ENCODE peak calls at places on chromosomes 13 and 19, in five cellular contexts. D, Z, Q, C and F are unnamed samples. For H3K4me1, the result is how much of the 10 kb centered on the place peaks cover.

GRCh38 chr13:47521895-47522487 is 479.1 kb downstream of the SUCLA2 start:
- DNase-seq in C (no peak), Z (no peak), Q (no peak), D (no peak), F (no peak)

GRCh38 chr13:101915333-101915732 is 462.9 kb downstream of the ITGBL1 start:
- DNase-seq in Q (no peak), Z (no peak), C (no peak), D (no peak), F (no peak)

GRCh38 chr19:14890616-14891379 is 4.9 kb upstream of the OR7A17 start:
- DNase-seq in D (no peak), Z (no peak), Q (peak), C (no peak), F (peak)

GRCh38 chr19:16911046-16911445 is 22.2 kb downstream of the F2RL3 start:
- DNase-seq in Q (no peak), C (no peak), Z (no peak), D (no peak), F (no peak)

GRCh38 chr13:48653074-48654054 is at the start of gene CYSLTR2:
- DNase-seq in Q (no peak), C (no peak), Z (peak), D (no peak), F (no peak)

GRCh38 chr19:15195987-15196682 is 4.7 kb downstream of the NOTCH3 start:
- DNase-seq in D (no peak), C (peak), Z (no peak), Q (peak), F (peak)

GRCh38 chr13:100434010-100434763 is 154.4 kb downstream of the GGACT start:
- DNase-seq in Q (no peak), Z (peak), C (no peak), D (no peak), F (no peak)

GRCh38 chr13:73428137-73428536 is 369.3 kb downstream of the KLF5 start:
- DNase-seq in C (no peak), Q (no peak), Z (peak), D (no peak), F (no peak)

GRCh38 chr19:16141043-16141442 is 2.4 kb upstream of the HSH2D start:
- DNase-seq in D (no peak), Z (no peak), Q (peak), C (no peak), F (no peak)

GRCh38 chr13:79477968-79478367 is 3.0 kb upstream of the NDFIP2 start:
- DNase-seq in Z (no peak), D (peak), Q (no peak), C (no peak), F (no peak)

GRCh38 chr13:38993381-38993780 is 2.8 kb upstream of the STOML3 start:
- DNase-seq in C (no peak), Q (no peak), D (no peak), Z (no peak), F (no peak)

GRCh38 chr19:34096020-34096915 is 76.0 kb upstream of the LSM14A start:
- DNase-seq in Q (no peak), Z (peak), C (no peak), D (no peak), F (no peak)

GRCh38 chr13:83274679-83275078 is 607.6 kb downstream of the SLITRK1 start:
- DNase-seq in Q (no peak), D (no peak), C (no peak), Z (no peak), F (no peak)

GRCh38 chr13:96285729-96286128 is 195.8 kb downstream of the HS6ST3 start:
- DNase-seq in Q (no peak), D (no peak), C (no peak), Z (no peak), F (no peak)

GRCh38 chr13:44523176-44524017 is 52.7 kb downstream of the TSC22D1 start:
- DNase-seq in Q (no peak), D (no peak), C (no peak), Z (peak), F (no peak)

GRCh38 chr19:14366529-14366928 is 14.7 kb upstream of the ADGRE5 start:
- DNase-seq in Q (peak), D (peak), C (peak), Z (peak), F (no peak)

GRCh38 chr19:17448190-17448967 is at the start of gene TMEM221:
- DNase-seq in D (peak), C (no peak), Q (peak), Z (no peak), F (peak)

GRCh38 chr13:20294497-20294896 is 62.4 kb upstream of the GJB6 start:
- DNase-seq in C (no peak), Q (no peak), Z (no peak), D (no peak), F (no peak)

GRCh38 chr13:59447846-59448620 is 715.7 kb downstream of the DIAPH3 start:
- DNase-seq in Q (no peak), Z (peak), D (no peak), C (no peak), F (no peak)

GRCh38 chr19:51702103-51702753 is 9.1 kb downstream of the SPACA6 start:
- DNase-seq in Q (peak), Z (no peak), C (peak), D (peak), F (peak)

GRCh38 chr19:55640043-55640576 is 692 bp upstream of the ZNF580 start:
- DNase-seq in Z (peak), Q (peak), C (peak), D (peak), F (peak)

GRCh38 chr19:55118401-55118991 is 1.1 kb upstream of the PPP1R12C start:
- DNase-seq in Z (no peak), Q (peak), D (peak), C (peak), F (peak)

GRCh38 chr19:33627962-33628839 is 6.4 kb downstream of the CHST8 start:
- DNase-seq in Z (no peak), C (no peak), Q (no peak), D (no peak), F (no peak)

GRCh38 chr19:485583-486236 is 10.6 kb upstream of the MADCAM1 start:
- DNase-seq in Q (no peak), D (peak), C (no peak), Z (peak), F (peak)

GRCh38 chr19:57068921-57069697 is 50.7 kb upstream of the USP29 start:
- DNase-seq in Q (no peak), D (no peak), Z (no peak), C (no peak), F (no peak)

GRCh38 chr13:77333521-77334083 is 6.7 kb upstream of the MYCBP2 start:
- DNase-seq in D (no peak), Q (no peak), C (no peak), Z (no peak), F (no peak)

GRCh38 chr13:113022391-113023216 is 53.6 kb downstream of the MCF2L start:
- DNase-seq in C (no peak), Q (no peak), Z (no peak), D (no peak), F (no peak)

GRCh38 chr13:51252954-51253531 is 30.8 kb downstream of the FAM124A start:
- DNase-seq in Q (no peak), C (no peak), Z (no peak), D (no peak), F (no peak)

GRCh38 chr13:27662738-27663470 is 41.2 kb downstream of the POLR1D start:
- DNase-seq in D (no peak), Q (no peak), C (no peak), Z (no peak), F (no peak)

GRCh38 chr13:27658569-27658968 is 36.9 kb downstream of the POLR1D start:
- DNase-seq in Z (peak), Q (no peak), D (no peak), C (no peak), F (no peak)

GRCh38 chr13:27659466-27659865 is 37.8 kb downstream of the POLR1D start:
- DNase-seq in Q (no peak), Z (no peak), D (no peak), C (no peak), F (no peak)

GRCh38 chr13:27661017-27661416 is 39.3 kb downstream of the POLR1D start:
- DNase-seq in C (no peak), Q (no peak), D (no peak), Z (no peak), F (no peak)

DNA sequence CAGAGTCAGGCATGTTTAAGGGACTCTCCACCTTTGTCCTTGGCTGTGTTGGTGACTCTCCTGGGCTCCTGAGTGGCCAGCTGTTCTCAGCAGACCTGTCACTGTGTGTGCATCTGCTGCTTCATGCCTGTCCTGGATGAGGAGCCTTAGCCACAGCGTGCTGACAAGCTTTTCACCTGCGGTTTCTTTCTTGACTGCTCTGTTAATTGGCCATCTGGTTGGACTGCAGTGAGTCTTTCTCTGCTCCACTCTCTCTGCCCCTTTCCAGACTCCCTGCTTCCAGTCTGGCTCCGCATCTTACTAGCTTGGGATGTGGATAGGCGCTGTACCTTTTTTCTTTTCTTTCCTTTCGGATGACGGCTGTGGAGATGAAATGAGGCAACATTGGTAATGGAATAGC is 38.8 kb downstream of the POLR1D start:
- DNase-seq in Q (no peak), C (no peak), D (no peak), Z (no peak), F (no peak)
- H3K4me1 ChIP-seq in Q (under half), C (under half), D (under half), Z (under half), F (under half)

GRCh38 chr13:99087130-99087953 is 109.5 kb upstream of the DOCK9 start:
- DNase-seq in D (peak), Z (peak), C (peak), Q (peak), F (peak)
- TF ChIP-seq CTCF in D (no peak), Z (no peak), C (no peak), Q (no peak), F (peak)

GRCh38 chr19:48393559-48394330 is at the start of gene GRIN2D:
- DNase-seq in Z (peak), C (no peak), D (no peak), Q (peak), F (no peak)
- H3K4me1 ChIP-seq in Z (under half), C (under half), D (under half), Q (under half), F (under half)

GRCh38 chr13:50078512-50079277 is 63.5 kb downstream of the KCNRG start:
- DNase-seq in Q (no peak), C (no peak), Z (no peak), D (no peak), F (no peak)

GRCh38 chr13:50079278-50080157 is 64.3 kb downstream of the KCNRG start:
- DNase-seq in Q (no peak), C (no peak), Z (no peak), D (no peak), F (no peak)

GRCh38 chr13:50081106-50081898 is 66.1 kb downstream of the KCNRG start:
- DNase-seq in Z (no peak), D (peak), Q (peak), C (peak), F (peak)

GRCh38 chr13:50080856-50081105 is 65.5 kb downstream of the KCNRG start:
- DNase-seq in Q (no peak), D (no peak), C (no peak), Z (no peak), F (no peak)

DNA sequence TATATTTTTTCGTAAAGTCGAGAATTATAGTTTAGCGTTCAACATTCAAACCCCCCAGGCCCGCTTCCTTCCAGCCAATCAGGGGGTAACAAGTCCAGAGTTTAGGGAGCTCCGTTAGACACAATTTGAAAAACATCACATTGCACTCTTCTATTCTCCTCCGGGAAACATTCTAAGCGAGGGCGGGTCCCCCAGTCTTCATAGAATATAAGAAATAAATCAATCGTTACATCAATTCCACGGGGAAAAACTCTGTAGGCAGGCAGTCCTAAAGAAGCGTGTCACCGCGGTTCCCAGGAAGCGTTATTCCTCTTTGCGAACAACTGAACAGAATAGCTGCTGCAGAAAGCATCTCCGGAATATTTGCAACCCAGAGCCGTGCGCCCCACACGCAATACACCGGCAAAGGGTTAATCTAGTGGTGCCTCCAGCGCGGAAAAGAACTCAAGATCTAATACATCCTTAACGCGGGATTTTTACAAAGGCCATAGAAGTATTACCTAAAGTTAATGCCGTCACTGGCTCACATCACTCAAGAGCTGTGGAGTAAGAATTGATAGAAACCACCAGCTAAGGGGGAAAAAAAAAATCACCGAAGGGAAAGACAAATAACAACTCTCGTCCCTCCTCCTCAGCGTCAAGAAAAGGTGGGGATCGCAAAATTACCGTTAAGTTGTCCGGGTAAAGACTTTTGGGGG is 65.1 kb downstream of the KCNRG start:
- DNase-seq in Q (peak), C (no peak), D (no peak), Z (peak), F (peak)
- TF ChIP-seq CTCF in Q (no peak), C (no peak), D (no peak), Z (no peak), F (no peak)

DNA sequence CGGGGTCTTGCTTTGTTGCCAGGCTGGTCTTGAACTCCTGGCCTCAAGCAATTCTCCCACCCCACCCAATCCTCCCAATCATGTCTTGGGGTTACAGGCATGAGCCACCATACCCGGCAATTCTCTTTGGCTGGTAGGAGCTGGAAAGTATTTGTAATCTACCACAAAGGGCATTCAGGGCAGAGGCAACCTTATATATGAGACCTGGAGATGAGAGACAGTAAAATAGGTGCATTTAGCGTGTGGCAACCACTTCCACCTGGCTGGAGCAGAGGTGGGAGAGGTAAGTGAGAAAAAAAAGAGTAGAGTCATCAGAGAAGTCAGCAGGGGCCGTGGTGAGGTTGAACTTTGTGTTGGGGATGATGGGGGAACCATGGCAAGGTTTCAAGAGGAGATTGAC is 36.8 kb downstream of the VAV1 start:
- DNase-seq in Z (no peak), C (no peak), Q (no peak), D (no peak), F (no peak)
- H3K4me1 ChIP-seq in Z (under half), C (under half), Q (under half), D (under half), F (under half)

DNA sequence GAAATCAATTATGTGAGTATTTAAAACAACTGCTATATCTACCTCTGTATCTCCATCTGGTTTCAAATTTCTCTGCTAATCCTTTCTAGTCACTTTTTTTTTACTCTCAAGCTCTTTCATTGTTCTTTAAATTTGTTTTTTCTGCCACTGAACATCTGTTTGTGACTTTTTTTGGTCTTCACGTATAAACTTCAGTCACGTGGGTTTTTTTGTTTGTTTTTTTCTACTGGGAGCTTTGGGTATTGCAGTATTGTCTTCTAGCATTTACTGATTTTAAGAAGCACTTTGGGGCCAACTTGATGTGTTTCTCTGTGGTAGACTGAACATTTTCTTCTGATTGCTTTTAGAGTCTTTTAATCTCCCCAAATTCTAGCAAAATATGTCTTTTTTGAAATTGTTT is 262.6 kb upstream of the RXFP2 start:
- DNase-seq in Z (peak), D (no peak), Q (no peak), C (no peak), F (no peak)
- TF ChIP-seq CTCF in Z (no peak), D (no peak), Q (no peak), C (no peak), F (no peak)

DNA sequence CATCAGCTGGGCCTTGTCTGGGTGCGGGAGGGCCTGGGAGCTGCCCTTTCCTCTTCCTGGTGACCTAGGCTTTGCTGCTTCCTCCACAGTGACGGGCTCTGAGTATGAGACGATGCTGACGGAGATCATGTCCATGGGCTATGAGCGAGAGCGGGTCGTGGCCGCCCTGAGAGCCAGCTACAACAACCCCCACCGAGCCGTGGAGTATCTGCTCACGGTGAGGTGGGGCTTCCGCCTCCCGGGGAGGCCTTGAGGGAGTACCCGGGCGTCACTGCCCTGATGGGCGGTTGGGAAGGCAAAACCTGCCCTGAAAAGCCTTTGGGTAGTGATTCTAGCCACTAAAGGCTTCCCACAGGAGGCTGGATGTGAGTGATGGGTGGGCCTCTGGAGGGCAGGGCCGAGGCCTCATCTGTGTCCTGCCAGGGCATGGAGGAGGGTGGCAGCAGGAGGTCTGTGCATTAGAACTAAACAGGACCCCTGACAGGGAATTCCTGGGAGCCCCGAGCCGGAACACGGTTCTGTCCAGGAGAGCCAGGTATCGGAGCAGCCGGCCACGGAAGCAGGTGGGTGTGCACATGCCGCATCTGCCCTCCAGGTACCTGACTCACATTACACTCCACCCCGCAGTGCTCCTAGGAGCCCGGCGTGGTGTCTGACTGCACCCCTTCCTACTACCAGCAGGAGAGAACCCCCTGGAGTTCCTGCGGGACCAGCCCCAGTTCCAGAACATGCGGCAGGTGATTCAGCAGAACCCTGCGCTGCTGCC is 3.1 kb downstream of the RAD23A start:
- DNase-seq in Z (no peak), D (no peak), Q (no peak), C (no peak), F (no peak)
- H3K4me1 ChIP-seq in Z (under half), D (under half), Q (under half), C (under half), F (under half)

GRCh38 chr19:4370418-4371041 is 27.2 kb downstream of the MPND start:
- DNase-seq in D (no peak), Z (no peak), C (no peak), Q (no peak), F (peak)

GRCh38 chr19:4368128-4368820 is 24.9 kb downstream of the MPND start:
- DNase-seq in Z (no peak), D (no peak), Q (no peak), C (no peak), F (no peak)

GRCh38 chr19:4369109-4369887 is 25.9 kb downstream of the MPND start:
- DNase-seq in D (peak), Q (peak), Z (no peak), C (peak), F (no peak)

GRCh38 chr19:4371209-4371897 is 28.0 kb downstream of the MPND start:
- DNase-seq in C (no peak), D (peak), Q (no peak), Z (no peak), F (peak)

GRCh38 chr19:4369888-4370260 is 26.5 kb downstream of the MPND start:
- DNase-seq in D (peak), C (no peak), Z (no peak), Q (peak), F (peak)
- TF ChIP-seq CTCF in D (peak), C (peak), Z (peak), Q (peak), F (no peak)

GRCh38 chr19:39157997-39158389 is 32.4 kb downstream of the PAK4 start:
- DNase-seq in C (no peak), Q (no peak), D (no peak), Z (no peak), F (no peak)
- H3K4me1 ChIP-seq in C (under half), Q (half or more), D (under half), Z (under half), F (under half)